ENCODE peak calls at places on chromosomes 3 and 15, in ten cellular contexts. One of them, this sample, is unnamed.
A peak's percentile ranks its signal among the peaks of the same experiment; 100 is the strongest.

GRCh38 chr3:69120879-69121464 is 1.4 kb downstream of the LMOD3 start:
- DNase-seq in HepG2: peak; percentile 72
- DNase-seq in PC-3: peak; percentile 77
- DNase-seq in adrenal gland: peak; percentile 67
- DNase-seq in body of pancreas: peak; percentile 77
- DNase-seq in Peyer's patch: no peak
- DNase-seq in psoas muscle: peak; percentile 47
- DNase-seq in MM.1S: peak; percentile 90
- DNase-seq in HL-60: peak; percentile 77
- DNase-seq in mammary epithelial cell: peak; percentile 67
- DNase-seq in this sample: peak; percentile 76

GRCh38 chr3:129312671-129313414 is 34.2 kb downstream of the HMCES start:
- DNase-seq in HepG2: no peak
- DNase-seq in PC-3: no peak
- DNase-seq in Peyer's patch: no peak
- DNase-seq in adrenal gland: no peak
- DNase-seq in HL-60: no peak
- DNase-seq in body of pancreas: peak; percentile 26
- DNase-seq in mammary epithelial cell: no peak
- DNase-seq in MM.1S: peak; percentile 7
- DNase-seq in psoas muscle: no peak
- DNase-seq in this sample: no peak

GRCh38 chr3:158801696-158802398 is at the start of gene MFSD1:
- DNase-seq in MM.1S: peak; percentile 95
- DNase-seq in psoas muscle: peak; percentile 96
- DNase-seq in PC-3: peak; percentile 86
- DNase-seq in HepG2: peak; percentile 80
- DNase-seq in body of pancreas: peak; percentile 94
- DNase-seq in HL-60: peak; percentile 96
- DNase-seq in Peyer's patch: peak; percentile 98
- DNase-seq in mammary epithelial cell: peak; percentile 89
- DNase-seq in adrenal gland: peak; percentile 95
- DNase-seq in this sample: peak; percentile 90

GRCh38 chr3:46671541-46672348 is 21.7 kb downstream of the ALS2CL start:
- DNase-seq in HL-60: no peak
- DNase-seq in psoas muscle: no peak
- DNase-seq in adrenal gland: peak; percentile 8
- DNase-seq in MM.1S: no peak
- DNase-seq in PC-3: no peak
- DNase-seq in HepG2: no peak
- DNase-seq in Peyer's patch: no peak
- DNase-seq in mammary epithelial cell: no peak
- DNase-seq in body of pancreas: peak; percentile 9
- DNase-seq in this sample: no peak

GRCh38 chr15:90482124-90483011 is 47.4 kb upstream of the CRTC3 start:
- DNase-seq in PC-3: peak; percentile 71
- DNase-seq in psoas muscle: no peak
- DNase-seq in MM.1S: peak; percentile 50
- DNase-seq in HepG2: peak; percentile 80
- DNase-seq in mammary epithelial cell: no peak
- DNase-seq in adrenal gland: peak; percentile 53
- DNase-seq in HL-60: peak; percentile 54
- DNase-seq in Peyer's patch: no peak
- DNase-seq in body of pancreas: peak; percentile 56
- DNase-seq in this sample: peak; percentile 44

GRCh38 chr15:66766282-66767228 is 64.5 kb downstream of the SMAD6 start:
- DNase-seq in PC-3: peak; percentile 79
- DNase-seq in mammary epithelial cell: peak; percentile 56
- DNase-seq in Peyer's patch: peak; percentile 32
- DNase-seq in psoas muscle: no peak
- DNase-seq in body of pancreas: no peak
- DNase-seq in HL-60: no peak
- DNase-seq in HepG2: no peak
- DNase-seq in MM.1S: no peak
- DNase-seq in adrenal gland: no peak
- DNase-seq in this sample: peak; percentile 38

GRCh38 chr15:55116636-55117035 is 80.1 kb downstream of the RSL24D1 start:
- DNase-seq in adrenal gland: no peak
- DNase-seq in HepG2: no peak
- DNase-seq in psoas muscle: no peak
- DNase-seq in body of pancreas: no peak
- DNase-seq in Peyer's patch: no peak
- DNase-seq in HL-60: no peak
- DNase-seq in mammary epithelial cell: peak; percentile 1
- DNase-seq in PC-3: no peak
- DNase-seq in MM.1S: no peak
- DNase-seq in this sample: no peak

GRCh38 chr15:65101418-65101890 is 13.5 kb downstream of the UBAP1L start:
- DNase-seq in body of pancreas: peak; percentile 42
- DNase-seq in HepG2: peak; percentile 50
- DNase-seq in MM.1S: peak; percentile 35
- DNase-seq in Peyer's patch: peak; percentile 82
- DNase-seq in adrenal gland: peak; percentile 69
- DNase-seq in PC-3: peak; percentile 53
- DNase-seq in HL-60: peak; percentile 66
- DNase-seq in psoas muscle: peak; percentile 70
- DNase-seq in mammary epithelial cell: peak; percentile 40
- DNase-seq in this sample: peak; percentile 65

GRCh38 chr3:168030488-168031054 is 65.2 kb downstream of the GOLIM4 start:
- DNase-seq in HepG2: no peak
- DNase-seq in mammary epithelial cell: no peak
- DNase-seq in psoas muscle: no peak
- DNase-seq in HL-60: no peak
- DNase-seq in Peyer's patch: no peak
- DNase-seq in body of pancreas: no peak
- DNase-seq in MM.1S: no peak
- DNase-seq in PC-3: no peak
- DNase-seq in adrenal gland: no peak
- DNase-seq in this sample: no peak

GRCh38 chr3:129039271-129040038 is 21.1 kb upstream of the GP9 start:
- DNase-seq in MM.1S: no peak
- DNase-seq in HepG2: no peak
- DNase-seq in Peyer's patch: no peak
- DNase-seq in HL-60: peak; percentile 31
- DNase-seq in mammary epithelial cell: no peak
- DNase-seq in psoas muscle: no peak
- DNase-seq in adrenal gland: no peak
- DNase-seq in body of pancreas: no peak
- DNase-seq in PC-3: no peak
- DNase-seq in this sample: no peak

GRCh38 chr15:85778107-85778776 is 16.5 kb downstream of the KLHL25 start:
- DNase-seq in HL-60: peak; percentile 9
- DNase-seq in Peyer's patch: no peak
- DNase-seq in mammary epithelial cell: no peak
- DNase-seq in body of pancreas: no peak
- DNase-seq in MM.1S: no peak
- DNase-seq in adrenal gland: no peak
- DNase-seq in psoas muscle: no peak
- DNase-seq in PC-3: no peak
- DNase-seq in HepG2: no peak
- DNase-seq in this sample: no peak

GRCh38 chr3:32076566-32076965 is 29.9 kb upstream of the GPD1L start:
- DNase-seq in HL-60: no peak
- DNase-seq in adrenal gland: peak; percentile 26
- DNase-seq in body of pancreas: no peak
- DNase-seq in psoas muscle: no peak
- DNase-seq in MM.1S: no peak
- DNase-seq in mammary epithelial cell: no peak
- DNase-seq in HepG2: no peak
- DNase-seq in Peyer's patch: no peak
- DNase-seq in PC-3: peak; percentile 63
- DNase-seq in this sample: peak; percentile 31

GRCh38 chr3:55555866-55556621 is 68.9 kb upstream of the WNT5A start:
- DNase-seq in Peyer's patch: no peak
- DNase-seq in HL-60: no peak
- DNase-seq in mammary epithelial cell: no peak
- DNase-seq in PC-3: no peak
- DNase-seq in adrenal gland: no peak
- DNase-seq in MM.1S: no peak
- DNase-seq in body of pancreas: no peak
- DNase-seq in HepG2: no peak
- DNase-seq in psoas muscle: no peak
- DNase-seq in this sample: no peak

GRCh38 chr3:132786890-132787289 is 64.7 kb upstream of the NPHP3 start:
- DNase-seq in Peyer's patch: no peak
- DNase-seq in HepG2: no peak
- DNase-seq in mammary epithelial cell: no peak
- DNase-seq in psoas muscle: no peak
- DNase-seq in body of pancreas: no peak
- DNase-seq in HL-60: no peak
- DNase-seq in MM.1S: no peak
- DNase-seq in PC-3: no peak
- DNase-seq in adrenal gland: no peak
- DNase-seq in this sample: no peak

DNA sequence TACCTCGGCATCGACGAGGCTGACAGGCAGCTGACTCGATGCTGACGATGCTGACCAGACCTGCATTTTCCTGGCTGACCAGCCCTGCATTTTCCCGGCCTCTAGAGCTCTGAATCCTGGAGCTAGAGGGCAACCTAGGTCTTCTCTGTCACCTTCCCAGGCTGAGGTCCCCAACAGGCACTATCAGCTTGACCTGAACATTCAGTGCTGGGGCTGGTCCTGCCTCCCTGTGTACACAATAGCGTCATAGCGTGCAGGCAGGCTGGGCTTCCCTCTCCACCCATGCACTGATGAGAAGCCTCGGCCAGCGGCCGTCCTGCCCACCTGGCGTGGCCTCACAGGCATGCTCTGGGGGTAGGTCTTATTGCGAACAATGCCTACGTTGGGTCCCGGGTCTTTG is 62.3 kb upstream of the SNRPA1 start:
- DNase-seq in adrenal gland: no peak
- DNase-seq in body of pancreas: no peak
- DNase-seq in MM.1S: no peak
- DNase-seq in Peyer's patch: no peak
- DNase-seq in mammary epithelial cell: peak; percentile 27
- DNase-seq in HepG2: no peak
- DNase-seq in PC-3: peak; percentile 11
- DNase-seq in HL-60: no peak
- DNase-seq in psoas muscle: no peak
- DNase-seq in this sample: no peak
- TF ChIP-seq CTCF in adrenal gland: no peak
- TF ChIP-seq CTCF in body of pancreas: no peak
- TF ChIP-seq CTCF in MM.1S: no peak
- TF ChIP-seq CTCF in Peyer's patch: no peak
- TF ChIP-seq CTCF in mammary epithelial cell: no peak
- TF ChIP-seq CTCF in HepG2: peak; percentile 15
- TF ChIP-seq CTCF in PC-3: no peak
- TF ChIP-seq CTCF in HL-60: no peak
- TF ChIP-seq CTCF in psoas muscle: no peak
- TF ChIP-seq CTCF in this sample: no peak

DNA sequence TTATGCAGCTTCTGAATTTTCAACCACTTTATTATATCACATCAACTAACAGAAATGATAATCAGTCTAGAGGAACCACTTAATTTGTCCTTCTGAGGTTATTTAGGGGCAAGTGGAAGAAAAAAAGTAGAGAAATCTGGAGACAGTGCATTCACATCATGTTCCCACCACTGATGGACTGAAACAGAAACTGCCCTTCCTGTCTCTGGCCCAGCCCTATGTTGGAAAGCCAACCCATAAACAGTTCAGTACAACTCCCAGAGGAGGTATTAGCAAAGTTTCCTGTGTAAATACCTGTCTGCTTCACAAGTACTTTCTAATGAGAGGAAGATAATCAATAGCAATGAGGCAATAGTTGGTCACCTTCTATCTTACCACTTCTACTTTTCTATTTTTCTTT is 205.8 kb downstream of the SSR3 start:
- DNase-seq in HL-60: no peak
- DNase-seq in adrenal gland: no peak
- DNase-seq in MM.1S: peak; percentile 38
- DNase-seq in psoas muscle: no peak
- DNase-seq in Peyer's patch: no peak
- DNase-seq in body of pancreas: no peak
- DNase-seq in HepG2: no peak
- DNase-seq in PC-3: no peak
- DNase-seq in mammary epithelial cell: no peak
- DNase-seq in this sample: no peak
- H3K4me3 ChIP-seq in HL-60: no peak overlapping the region
- H3K4me3 ChIP-seq in adrenal gland: no peak overlapping the region
- H3K4me3 ChIP-seq in MM.1S: no peak overlapping the region
- H3K4me3 ChIP-seq in psoas muscle: no peak overlapping the region
- H3K4me3 ChIP-seq in Peyer's patch: no peak overlapping the region
- H3K4me3 ChIP-seq in body of pancreas: no peak overlapping the region
- H3K4me3 ChIP-seq in HepG2: no peak overlapping the region
- H3K4me3 ChIP-seq in PC-3: no peak overlapping the region
- H3K4me3 ChIP-seq in mammary epithelial cell: no peak overlapping the region
- H3K4me3 ChIP-seq in this sample: no peak overlapping the region

GRCh38 chr3:187132666-187133065 is 6.6 kb downstream of the RPL39L start:
- DNase-seq in body of pancreas: no peak
- DNase-seq in Peyer's patch: no peak
- DNase-seq in MM.1S: no peak
- DNase-seq in PC-3: peak; percentile 21
- DNase-seq in HepG2: no peak
- DNase-seq in adrenal gland: no peak
- DNase-seq in psoas muscle: no peak
- DNase-seq in mammary epithelial cell: no peak
- DNase-seq in HL-60: no peak
- DNase-seq in this sample: no peak

GRCh38 chr3:187136347-187136746 is 2.9 kb downstream of the RPL39L start:
- DNase-seq in PC-3: no peak
- DNase-seq in HepG2: no peak
- DNase-seq in adrenal gland: no peak
- DNase-seq in mammary epithelial cell: no peak
- DNase-seq in psoas muscle: no peak
- DNase-seq in MM.1S: no peak
- DNase-seq in HL-60: no peak
- DNase-seq in Peyer's patch: no peak
- DNase-seq in body of pancreas: no peak
- DNase-seq in this sample: no peak

GRCh38 chr3:187125319-187126031 is 13.8 kb downstream of the RPL39L start:
- DNase-seq in HL-60: no peak
- DNase-seq in Peyer's patch: no peak
- DNase-seq in adrenal gland: no peak
- DNase-seq in mammary epithelial cell: no peak
- DNase-seq in MM.1S: peak; percentile 81
- DNase-seq in HepG2: no peak
- DNase-seq in psoas muscle: no peak
- DNase-seq in PC-3: no peak
- DNase-seq in body of pancreas: no peak
- DNase-seq in this sample: no peak

GRCh38 chr3:187131981-187132380 is 7.3 kb downstream of the RPL39L start:
- DNase-seq in body of pancreas: no peak
- DNase-seq in MM.1S: no peak
- DNase-seq in mammary epithelial cell: peak; percentile 22
- DNase-seq in Peyer's patch: no peak
- DNase-seq in psoas muscle: no peak
- DNase-seq in adrenal gland: no peak
- DNase-seq in HepG2: no peak
- DNase-seq in PC-3: peak; percentile 32
- DNase-seq in HL-60: no peak
- DNase-seq in this sample: peak; percentile 4

GRCh38 chr3:187130346-187131066 is 8.8 kb downstream of the RPL39L start:
- DNase-seq in Peyer's patch: no peak
- DNase-seq in adrenal gland: no peak
- DNase-seq in HepG2: no peak
- DNase-seq in body of pancreas: no peak
- DNase-seq in PC-3: peak; percentile 65
- DNase-seq in psoas muscle: no peak
- DNase-seq in mammary epithelial cell: peak; percentile 72
- DNase-seq in MM.1S: peak; percentile 95
- DNase-seq in HL-60: no peak
- DNase-seq in this sample: peak; percentile 69
- H3K27ac ChIP-seq in Peyer's patch: peak overlapping the region; percentile 70
- H3K27ac ChIP-seq in adrenal gland: no peak overlapping the region
- H3K27ac ChIP-seq in HepG2: no peak overlapping the region
- H3K27ac ChIP-seq in body of pancreas: peak overlapping the region; percentile 53
- H3K27ac ChIP-seq in PC-3: no peak overlapping the region
- H3K27ac ChIP-seq in psoas muscle: no peak overlapping the region
- H3K27ac ChIP-seq in mammary epithelial cell: no peak overlapping the region
- H3K27ac ChIP-seq in MM.1S: peak overlapping the region; percentile 62
- H3K27ac ChIP-seq in HL-60: no peak overlapping the region
- H3K27ac ChIP-seq in this sample: peak overlapping the region; percentile 12

GRCh38 chr15:88028024-88028423 is 228.5 kb downstream of the NTRK3 start:
- DNase-seq in adrenal gland: no peak
- DNase-seq in PC-3: no peak
- DNase-seq in psoas muscle: no peak
- DNase-seq in HepG2: no peak
- DNase-seq in body of pancreas: no peak
- DNase-seq in Peyer's patch: no peak
- DNase-seq in mammary epithelial cell: no peak
- DNase-seq in MM.1S: no peak
- DNase-seq in HL-60: no peak
- DNase-seq in this sample: no peak
- TF ChIP-seq CTCF in adrenal gland: no peak
- TF ChIP-seq CTCF in PC-3: no peak
- TF ChIP-seq CTCF in psoas muscle: no peak
- TF ChIP-seq CTCF in HepG2: no peak
- TF ChIP-seq CTCF in body of pancreas: no peak
- TF ChIP-seq CTCF in Peyer's patch: no peak
- TF ChIP-seq CTCF in mammary epithelial cell: no peak
- TF ChIP-seq CTCF in MM.1S: no peak
- TF ChIP-seq CTCF in HL-60: no peak
- TF ChIP-seq CTCF in this sample: no peak